ENCODE peak calls at places on chromosomes 2 and 18, in five cellular contexts. B is SK-N-SH, Z is hepatocyte, D is HCT116, U is neural progenitor cell. N is an unnamed sample.

GRCh38 chr2:197307933-197308521 is 2.6 kb downstream of the ANKRD44 start:
- DNase-seq in Z (no peak), D (no peak), U (no peak), B (no peak), N (no peak)

GRCh38 chr18:64734063-64734462 is 585.2 kb upstream of the LINC00305 start:
- DNase-seq in U (no peak), Z (no peak), D (no peak), B (no peak), N (no peak)

GRCh38 chr18:11751305-11752115 is 62.4 kb downstream of the GNAL start:
- DNase-seq in U (peak; percentile 62), B (peak; percentile 29), D (no peak), Z (peak; percentile 33), N (peak; percentile 80)

GRCh38 chr18:13381907-13382682 is 163.5 kb downstream of the LDLRAD4 start:
- DNase-seq in Z (no peak), B (peak; percentile 73), D (no peak), U (no peak), N (no peak)

GRCh38 chr2:100482741-100483140 is 12.5 kb downstream of the NMS start:
- DNase-seq in U (peak; percentile 8), D (no peak), Z (no peak), B (no peak), N (peak; percentile 38)

GRCh38 chr2:32264422-32265149 is at the start of gene NLRC4:
- DNase-seq in U (no peak), Z (no peak), D (no peak), B (no peak), N (no peak)

GRCh38 chr2:232586943-232587342 is 36.5 kb downstream of the EIF4E2 start:
- DNase-seq in U (no peak), D (no peak), B (no peak), Z (no peak), N (no peak)

GRCh38 chr18:32552421-32553030 is 81.8 kb upstream of the GAREM1 start:
- DNase-seq in U (peak; percentile 81), B (peak; percentile 51), Z (peak; percentile 85), D (peak; percentile 74), N (peak; percentile 93)

GRCh38 chr18:37674570-37674969 is 109.0 kb upstream of the CELF4 start:
- DNase-seq in B (no peak), U (no peak), Z (no peak), D (peak; percentile 46), N (no peak)

GRCh38 chr2:202140522-202141292 is 67.7 kb downstream of the KIAA2012 start:
- DNase-seq in Z (no peak), D (no peak), U (no peak), B (peak; percentile 69), N (no peak)

GRCh38 chr2:199488772-199489400 is 31.1 kb upstream of the SATB2 start:
- DNase-seq in Z (peak; percentile 73), D (peak; percentile 60), B (peak; percentile 59), U (peak; percentile 75), N (peak; percentile 92)

GRCh38 chr2:191206613-191207471 is 38.4 kb upstream of the MYO1B start:
- DNase-seq in U (no peak), B (no peak), D (no peak), Z (no peak), N (no peak)

GRCh38 chr2:225670111-225670974 is 270.8 kb downstream of the NYAP2 start:
- DNase-seq in B (peak; percentile 17), D (peak; percentile 49), U (peak; percentile 53), Z (peak; percentile 63), N (peak; percentile 70)

GRCh38 chr18:3012306-3012919 is 531 bp downstream of the LPIN2 start:
- DNase-seq in U (no peak), Z (peak; percentile 70), B (peak; percentile 83), D (no peak), N (peak; percentile 67)

GRCh38 chr2:194260185-194260584 is 1396.8 kb upstream of the SLC39A10 start:
- DNase-seq in D (no peak), Z (no peak), U (no peak), B (no peak), N (peak; percentile 34)

GRCh38 chr2:45820048-45820447 is 168.6 kb downstream of the PRKCE start:
- DNase-seq in U (no peak), B (no peak), D (no peak), Z (no peak), N (no peak)

DNA sequence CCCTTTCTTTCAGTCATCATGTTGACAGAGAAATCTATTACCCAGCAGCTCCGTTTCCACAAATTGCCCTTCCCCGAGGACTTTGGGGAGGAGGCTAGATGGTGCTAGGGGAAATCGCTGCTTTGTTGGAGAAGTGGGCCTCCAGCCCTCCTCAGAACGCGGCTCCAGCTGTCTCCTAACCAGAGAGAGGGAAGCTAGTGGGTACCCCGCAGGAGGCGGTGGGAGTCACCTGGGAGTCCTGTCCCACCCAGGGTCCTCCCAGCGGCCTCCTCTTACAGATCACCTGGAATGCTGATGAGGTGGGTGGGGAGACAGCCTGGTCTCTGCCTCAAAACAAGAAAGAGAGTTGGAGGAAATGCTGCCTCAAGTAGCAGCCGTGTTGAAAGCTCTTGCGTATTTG is 130.8 kb upstream of the MYCN start:
- DNase-seq in B (no peak), U (no peak), D (no peak), Z (no peak), N (no peak)
- H3K27me3 ChIP-seq in B (no peaks in the 10 kb centered on the region), U (no peaks in the 10 kb centered on the region), D (peaks cover 2% of the 10 kb centered on the region), Z (no peaks in the 10 kb centered on the region), N (no peaks in the 10 kb centered on the region)

DNA sequence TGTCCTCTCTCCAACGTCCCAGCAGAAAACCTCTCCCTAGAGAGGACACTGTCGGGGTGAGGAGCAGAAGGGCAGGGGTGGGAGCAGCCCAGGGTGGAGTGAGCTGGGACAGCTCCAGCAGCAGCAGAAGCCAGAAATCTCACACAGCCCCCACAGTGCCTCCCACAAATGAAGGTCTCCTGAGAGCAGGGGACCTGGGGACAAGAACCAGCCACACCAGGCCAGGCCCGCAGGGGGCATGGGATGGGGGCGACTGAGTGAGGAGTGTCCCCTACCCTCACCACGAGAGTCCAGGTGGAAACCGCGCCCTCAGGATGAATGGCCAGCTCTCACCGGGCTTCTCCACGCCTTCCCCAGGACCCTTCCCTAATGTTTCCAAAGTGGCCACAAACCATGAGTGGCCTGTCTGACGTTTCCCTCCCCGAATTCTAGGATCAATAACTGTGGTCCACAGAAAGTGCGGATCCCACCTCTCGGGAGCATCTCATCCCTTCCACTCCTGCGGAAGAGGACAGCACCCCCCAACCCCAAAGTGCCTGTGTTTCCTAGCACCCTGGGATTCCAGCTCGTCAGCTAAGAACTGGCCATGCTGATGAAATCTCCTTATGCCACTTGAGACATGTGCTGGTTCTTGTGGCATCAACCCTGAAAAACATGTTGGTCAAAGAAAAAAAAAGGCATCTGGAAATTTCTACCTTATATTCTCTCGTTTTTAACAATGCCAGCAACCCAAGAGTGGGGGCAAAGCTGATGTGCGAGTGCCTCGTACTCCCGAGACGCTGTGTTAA is 121.1 kb downstream of the HDAC4 start:
- DNase-seq in D (no peak), B (no peak), Z (no peak), U (no peak), N (no peak)
- TF ChIP-seq EZH2phosphoT487 in D (no peak), B (no peak), Z (no peak), U (no peak), N (no peak)

GRCh38 chr2:128512664-128513415 is 194.2 kb upstream of the HS6ST1 start:
- DNase-seq in Z (no peak), D (no peak), B (no peak), U (no peak), N (no peak)

GRCh38 chr2:128514555-128514955 is 195.9 kb upstream of the HS6ST1 start:
- DNase-seq in D (no peak), U (no peak), B (no peak), Z (no peak), N (no peak)

GRCh38 chr2:128510701-128511100 is 192.0 kb upstream of the HS6ST1 start:
- DNase-seq in U (no peak), B (no peak), D (no peak), Z (no peak), N (no peak)

GRCh38 chr2:128511731-128512663 is 193.3 kb upstream of the HS6ST1 start:
- DNase-seq in Z (no peak), U (no peak), B (no peak), D (no peak), N (no peak)

DNA sequence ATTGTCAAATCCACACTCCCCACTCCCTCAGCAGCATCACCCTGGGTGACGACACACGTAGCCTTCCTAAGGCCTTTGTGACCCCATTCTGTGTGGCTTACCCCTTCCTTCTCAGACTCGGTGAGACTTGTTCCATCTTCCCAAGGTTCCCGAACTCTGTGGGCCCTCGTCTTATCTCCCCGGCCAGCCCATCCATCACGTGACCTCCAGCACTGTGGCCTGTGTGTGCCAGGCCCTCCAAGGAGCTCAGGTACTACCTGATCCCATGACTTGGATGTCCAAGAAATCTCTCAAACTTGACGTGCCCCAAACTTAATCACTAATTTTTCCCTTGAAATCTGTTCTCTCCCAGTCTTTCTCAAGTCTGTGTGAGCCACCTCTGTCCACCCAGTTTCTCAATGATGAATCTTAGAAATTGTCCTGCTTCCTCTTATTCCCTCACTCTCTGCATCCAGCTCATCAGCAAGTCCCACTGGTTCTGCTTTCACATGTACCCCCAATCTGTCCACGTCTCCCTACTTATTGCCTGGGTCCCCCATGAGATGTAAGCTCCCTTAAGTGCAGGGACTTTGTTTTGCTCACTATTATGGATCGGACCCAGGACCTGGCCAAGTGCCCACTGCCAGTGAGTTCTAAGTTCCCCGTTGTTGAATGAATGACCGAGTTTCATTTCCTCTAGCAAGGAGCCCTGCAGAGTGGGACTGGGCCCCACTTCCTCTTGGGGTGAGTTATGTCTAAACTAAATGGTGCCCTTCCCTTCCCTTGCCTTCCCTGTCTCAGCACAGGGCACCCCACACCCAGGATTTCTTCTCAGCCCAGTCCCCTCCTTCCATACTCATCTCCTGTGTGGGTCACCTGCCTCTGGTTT is 195.0 kb upstream of the HS6ST1 start:
- DNase-seq in Z (no peak), B (no peak), U (no peak), D (no peak), N (no peak)
- H3K27me3 ChIP-seq in Z (no peaks in the 10 kb centered on the region), B (no peaks in the 10 kb centered on the region), U (no peaks in the 10 kb centered on the region), D (no peaks in the 10 kb centered on the region), N (no peaks in the 10 kb centered on the region)

GRCh38 chr2:177754476-177754873 is 318.1 kb downstream of the PDE11A start:
- DNase-seq in D (no peak), Z (no peak), U (no peak), B (peak; percentile 10), N (no peak)

GRCh38 chr2:177756346-177756745 is 316.2 kb downstream of the PDE11A start:
- DNase-seq in U (no peak), D (no peak), B (no peak), Z (no peak), N (no peak)

GRCh38 chr2:177758591-177759371 is 313.8 kb downstream of the PDE11A start:
- DNase-seq in D (peak; percentile 41), Z (peak; percentile 71), B (peak; percentile 51), U (peak; percentile 80), N (peak; percentile 82)

GRCh38 chr2:177748360-177748759 is 324.2 kb downstream of the PDE11A start:
- DNase-seq in B (no peak), Z (no peak), D (no peak), U (no peak), N (no peak)

DNA sequence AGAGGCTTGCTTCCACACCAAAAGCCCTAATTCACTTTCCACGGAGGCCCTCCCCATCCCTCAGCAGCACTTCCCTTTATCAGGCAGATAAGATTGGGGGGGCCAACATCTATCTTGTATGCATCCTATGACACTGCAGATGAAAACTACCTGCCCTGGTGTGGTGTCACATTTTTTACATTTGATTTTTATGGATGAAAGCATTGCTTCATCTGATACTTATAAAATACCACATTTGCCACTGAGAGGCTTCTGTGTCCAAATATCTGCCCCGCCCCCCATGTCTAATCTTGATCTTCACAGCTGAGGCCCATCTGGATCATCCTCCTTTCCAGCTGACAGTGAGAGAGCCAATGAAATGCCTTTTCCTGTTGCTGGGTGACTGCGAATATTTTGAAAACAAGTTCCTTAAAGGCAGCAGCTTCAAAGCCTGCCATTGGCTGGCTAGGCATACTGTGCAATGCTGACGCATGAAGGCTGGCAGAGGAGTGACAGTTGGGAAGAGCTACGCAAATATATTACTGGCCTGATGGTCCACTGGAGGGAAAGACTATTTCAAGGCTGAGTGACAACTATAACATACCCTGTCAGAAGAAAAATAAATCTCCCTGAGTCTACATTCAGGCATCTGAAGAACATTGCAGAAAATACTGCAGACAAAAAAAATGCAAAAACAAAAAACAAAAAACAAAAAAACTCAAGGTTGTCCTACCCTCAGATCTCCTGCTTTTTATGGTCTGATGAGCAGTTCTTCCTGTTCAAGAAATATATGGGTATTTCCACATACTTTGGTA is 318.7 kb downstream of the PDE11A start:
- DNase-seq in D (peak; percentile 24), U (peak; percentile 43), Z (peak; percentile 71), B (peak; percentile 41), N (peak; percentile 78)
- TF ChIP-seq EZH2phosphoT487 in D (no peak), U (no peak), Z (no peak), B (no peak), N (no peak)